ENCODE peak calls at places on chromosomes 4 and X, in eight cellular contexts. P, M, J, E, I, N, D and O are unnamed samples.

GRCh38 chr4:33104190-33104773 is 2384.1 kb downstream of the PCDH7 start:
- DNase-seq in E (no peak), P (no peak), D (no peak), I (no peak), M (no peak), J (no peak), N (no peak), O (no peak)

GRCh38 chr4:52713456-52713937 is 37.7 kb downstream of the ERVMER34-1 start:
- DNase-seq in E (no peak), J (no peak), D (no peak), I (peak; percentile 8), N (no peak), P (no peak), M (no peak), O (peak; percentile 19)

GRCh38 chr4:153013202-153013988 is 77.3 kb downstream of the FHDC1 start:
- DNase-seq in M (no peak), N (no peak), J (no peak), E (no peak), P (no peak), D (no peak), I (no peak), O (no peak)

GRCh38 chr4:150150545-150151156 is 72.4 kb downstream of the DCLK2 start:
- DNase-seq in J (peak; percentile 17), N (no peak), E (no peak), P (no peak), D (no peak), I (no peak), M (no peak), O (no peak)

GRCh38 chrX:16188687-16189086 is 21.4 kb downstream of the MAGEB17 start:
- DNase-seq in P (no peak), M (no peak), N (no peak), E (peak; percentile 30), I (no peak), D (no peak), J (no peak), O (no peak)

GRCh38 chr4:68373513-68373912 is 23.6 kb upstream of the YTHDC1 start:
- DNase-seq in E (no peak), M (no peak), D (peak; percentile 75), P (peak; percentile 92), I (peak; percentile 84), J (peak; percentile 88), N (peak; percentile 36), O (peak; percentile 60)

GRCh38 chrX:10769696-10770619 is 149.6 kb upstream of the MID1 start:
- DNase-seq in M (no peak), J (no peak), E (peak; percentile 37), N (peak; percentile 15), P (no peak), D (no peak), I (peak; percentile 41), O (peak; percentile 14)

GRCh38 chr4:189022441-189023035 is 883.3 kb downstream of the TRIML1 start:
- DNase-seq in N (peak; percentile 55), E (no peak), M (no peak), J (no peak), D (no peak), I (peak; percentile 14), P (no peak), O (peak; percentile 23)

GRCh38 chrX:11481035-11481434 is 184.7 kb downstream of the ARHGAP6 start:
- DNase-seq in E (no peak), I (peak; percentile 63), N (no peak), D (no peak), M (no peak), J (no peak), P (no peak), O (no peak)

GRCh38 chrX:16836371-16836770 is 33.8 kb downstream of the RBBP7 start:
- DNase-seq in M (no peak), N (peak; percentile 40), J (no peak), E (no peak), P (peak; percentile 88), D (no peak), I (peak; percentile 38), O (peak; percentile 60)

GRCh38 chrX:49853661-49854060 is 24.6 kb downstream of the PAGE4 start:
- DNase-seq in M (no peak), P (no peak), D (no peak), E (no peak), J (no peak), N (no peak), I (no peak), O (no peak)

GRCh38 chrX:103356023-103356798 is at the start of gene TCEAL9:
- DNase-seq in N (peak; percentile 79), M (no peak), D (no peak), E (peak; percentile 43), I (peak; percentile 91), P (peak; percentile 85), J (no peak), O (peak; percentile 84)

GRCh38 chrX:45758738-45759397 is 558.2 kb upstream of the DIPK2B start:
- DNase-seq in N (peak; percentile 24), I (no peak), E (no peak), M (no peak), J (no peak), P (no peak), D (peak; percentile 57), O (no peak)

GRCh38 chrX:142251202-142251601 is 46.1 kb upstream of the MAGEC2 start:
- DNase-seq in J (no peak), N (no peak), I (no peak), E (no peak), P (no peak), M (no peak), D (no peak), O (no peak)

GRCh38 chrX:53050841-53051240 is 2.3 kb downstream of the GPR173 start:
- DNase-seq in M (no peak), N (no peak), D (no peak), P (no peak), E (no peak), I (peak; percentile 17), J (no peak), O (no peak)